ENCODE peak calls at places on chromosomes 12 and 14, in five cellular contexts. N, A, L, C and Q are unnamed samples.

GRCh38 chr12:111430418-111431353 is 25.0 kb downstream of the SH2B3 start:
- DNase-seq in N (no peak), A (no peak), L (peak; percentile 23), C (peak; percentile 50), Q (no peak)

GRCh38 chr14:85878874-85879273 is 348.9 kb downstream of the FLRT2 start:
- DNase-seq in N (no peak), A (no peak), L (no peak), C (no peak), Q (no peak)

GRCh38 chr14:71583705-71584104 is 348.5 kb upstream of the RGS6 start:
- DNase-seq in N (no peak), A (no peak), L (no peak), C (no peak), Q (no peak)

GRCh38 chr12:32854097-32854496 is 42.5 kb downstream of the PKP2 start:
- DNase-seq in N (no peak), A (no peak), L (no peak), C (no peak), Q (no peak)

GRCh38 chr14:22982013-22982476 is 306 bp downstream of the AJUBA start:
- DNase-seq in N (no peak), A (peak; percentile 42), L (no peak), C (no peak), Q (no peak)

GRCh38 chr12:115941362-115941761 is 336.1 kb downstream of the MED13L start:
- DNase-seq in N (no peak), A (no peak), L (no peak), C (no peak), Q (no peak)

GRCh38 chr14:104724407-104724980 is 465 bp downstream of the ADSS1 start:
- DNase-seq in N (no peak), A (no peak), L (peak; percentile 68), C (peak; percentile 68), Q (no peak)

GRCh38 chr12:50006754-50007442 is 18.4 kb downstream of the RACGAP1 start:
- DNase-seq in N (no peak), A (no peak), L (no peak), C (no peak), Q (no peak)

GRCh38 chr12:8508912-8509841 is 4.1 kb upstream of the CLEC4D start:
- DNase-seq in N (no peak), A (peak; percentile 59), L (no peak), C (no peak), Q (no peak)

GRCh38 chr14:30331030-30331429 is 227.9 kb upstream of the G2E3 start:
- DNase-seq in N (no peak), A (no peak), L (no peak), C (no peak), Q (no peak)

GRCh38 chr14:30332374-30332773 is 226.6 kb upstream of the G2E3 start:
- DNase-seq in N (no peak), A (no peak), L (no peak), C (no peak), Q (no peak)

GRCh38 chr14:30333934-30334333 is 225.0 kb upstream of the G2E3 start:
- DNase-seq in N (no peak), A (no peak), L (no peak), C (no peak), Q (no peak)

GRCh38 chr14:30330452-30330851 is 228.5 kb upstream of the G2E3 start:
- DNase-seq in N (no peak), A (no peak), L (no peak), C (no peak), Q (no peak)
- TF ChIP-seq CTCF in N (no peak), A (peak; percentile 67), L (no peak), C (no peak), Q (peak; percentile 45)

DNA sequence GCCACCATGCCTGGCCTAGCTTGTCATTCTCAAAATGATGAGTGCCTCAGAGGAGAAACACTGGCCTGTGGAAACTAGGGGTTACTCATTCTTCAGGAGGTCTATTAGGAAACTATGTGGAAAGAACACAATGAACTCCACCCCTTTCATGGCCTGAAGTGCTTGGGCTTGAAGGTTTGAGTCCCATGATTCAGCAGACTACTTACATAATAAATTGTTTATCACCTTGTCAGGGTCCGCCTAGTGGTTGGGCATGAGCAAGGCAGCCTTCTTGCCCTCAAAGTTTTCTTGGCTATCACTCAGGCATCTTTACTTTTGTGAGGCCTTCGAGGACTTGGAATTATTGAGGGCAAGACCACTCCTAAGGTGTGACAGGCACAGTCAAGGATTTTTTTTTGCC is 251.2 kb downstream of the ACSS3 start:
- DNase-seq in N (no peak), A (peak; percentile 72), L (no peak), C (no peak), Q (peak; percentile 11)
- TF ChIP-seq CTCF in N (no peak), A (peak; percentile 73), L (no peak), C (no peak), Q (peak; percentile 47)

GRCh38 chr14:73280903-73281302 is 43.6 kb downstream of the PAPLN start:
- DNase-seq in N (no peak), A (no peak), L (no peak), C (no peak), Q (no peak)
- TF ChIP-seq CTCF in N (no peak), A (no peak), L (no peak), C (no peak), Q (no peak)

GRCh38 chr12:27635349-27635972 is 60.8 kb upstream of the REP15 start:
- DNase-seq in N (no peak), A (no peak), L (no peak), C (no peak), Q (no peak)
- TF ChIP-seq CTCF in N (no peak), A (peak; percentile 75), L (peak; percentile 78), C (peak; percentile 27), Q (peak; percentile 53)

GRCh38 chr14:95174184-95174804 is 17.0 kb upstream of the DICER1 start:
- DNase-seq in N (no peak), A (no peak), L (no peak), C (no peak), Q (no peak)
- TF ChIP-seq CTCF in N (no peak), A (no peak), L (no peak), C (no peak), Q (no peak)

DNA sequence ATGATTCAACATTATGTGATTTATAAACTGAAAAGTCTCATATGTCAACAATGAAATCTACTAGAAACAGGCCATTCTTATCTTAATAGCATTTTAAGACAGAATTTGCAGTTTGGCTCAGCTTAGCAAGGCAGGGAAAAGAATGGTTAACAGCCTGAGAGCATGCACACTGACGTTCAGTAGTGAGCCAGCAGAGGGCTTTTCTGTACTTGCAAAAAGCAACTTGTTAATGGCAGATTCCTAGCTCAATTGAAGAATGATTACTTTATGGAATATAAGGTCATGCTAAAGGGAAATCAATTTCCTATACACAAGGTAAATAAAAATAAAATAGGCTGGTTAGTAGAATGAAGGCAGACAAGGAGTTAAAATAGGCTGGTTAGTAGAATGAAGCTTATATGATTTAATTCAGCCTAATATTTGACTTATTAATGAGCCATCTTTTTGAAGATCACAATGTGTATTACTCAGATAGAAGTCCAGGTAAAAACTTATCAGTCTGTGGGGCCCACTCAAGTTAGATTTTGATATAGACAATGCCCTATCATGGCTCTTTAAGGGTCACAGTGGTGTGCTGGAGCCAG is 95.9 kb downstream of the OTOGL start:
- DNase-seq in N (no peak), A (peak; percentile 46), L (no peak), C (no peak), Q (peak; percentile 19)
- TF ChIP-seq CTCF in N (no peak), A (peak; percentile 74), L (peak; percentile 41), C (peak; percentile 32), Q (peak; percentile 49)

GRCh38 chr14:101380940-101381339 is 180.4 kb upstream of the DIO3 start:
- DNase-seq in N (no peak), A (no peak), L (no peak), C (no peak), Q (no peak)
- TF ChIP-seq CTCF in N (no peak), A (no peak), L (no peak), C (no peak), Q (no peak)